ENCODE peak calls at places on chromosomes 4 and X, in eight cellular contexts. C, M, F, V, W, X, P and J are unnamed samples.

GRCh38 chr4:79241846-79242245 is 84.0 kb downstream of the NAA11 start:
- DNase-seq in V (no peak), F (no peak), P (no peak), W (peak), X (no peak), C (no peak), M (no peak), J (no peak)

GRCh38 chrX:4373777-4374176 is 660.3 kb upstream of the PRKX start:
- DNase-seq in V (no peak), W (no peak), F (no peak), P (no peak), C (no peak), X (no peak), M (no peak), J (no peak)

GRCh38 chr4:24742335-24742734 is 53.0 kb upstream of the SOD3 start:
- DNase-seq in F (no peak), W (no peak), M (no peak), P (no peak), X (no peak), C (no peak), V (no peak), J (no peak)

GRCh38 chrX:118448273-118448783 is 47.3 kb upstream of the DOCK11 start:
- DNase-seq in X (no peak), F (no peak), C (no peak), P (no peak), W (no peak), M (no peak), V (no peak), J (no peak)

GRCh38 chrX:2401590-2402360 is 99.0 kb downstream of the DHRSX start:
- DNase-seq in C (peak), F (no peak), V (peak), P (no peak), M (no peak), X (no peak), W (peak), J (peak)

GRCh38 chr4:37631551-37631950 is 54.6 kb downstream of the RELL1 start:
- DNase-seq in C (peak), P (no peak), W (peak), M (no peak), V (peak), X (peak), F (no peak), J (no peak)

GRCh38 chrX:2767631-2768455 is 16.0 kb downstream of the XG start:
- DNase-seq in C (no peak), X (peak), M (no peak), V (peak), W (no peak), P (no peak), F (no peak), J (peak)

GRCh38 chrX:77415882-77416281 is 31.3 kb upstream of the FGF16 start:
- DNase-seq in F (no peak), M (no peak), X (no peak), V (no peak), P (no peak), W (no peak), C (no peak), J (no peak)

GRCh38 chr4:7876096-7876993 is 63.3 kb downstream of the AFAP1 start:
- DNase-seq in X (no peak), C (no peak), F (no peak), P (no peak), W (peak), V (no peak), M (peak), J (no peak)

GRCh38 chrX:15366507-15367352 is 17.5 kb downstream of the VEGFD start:
- DNase-seq in C (no peak), F (no peak), W (no peak), V (no peak), X (no peak), P (no peak), M (no peak), J (no peak)

GRCh38 chr4:120636120-120636630 is 286.4 kb downstream of the PRDM5 start:
- DNase-seq in F (no peak), V (no peak), C (no peak), W (no peak), P (no peak), M (no peak), X (no peak), J (no peak)

GRCh38 chr4:182698212-182698611 is 219.0 kb downstream of the DCTD start:
- DNase-seq in V (no peak), M (no peak), P (no peak), X (no peak), W (no peak), C (no peak), F (no peak), J (no peak)

GRCh38 chr4:146932111-146932510 is 13.6 kb downstream of the TTC29 start:
- DNase-seq in W (no peak), M (no peak), F (no peak), X (no peak), P (no peak), V (no peak), C (no peak), J (no peak)

GRCh38 chr4:4216668-4217067 is 10.1 kb downstream of the OTOP1 start:
- DNase-seq in F (no peak), X (no peak), W (peak), V (no peak), C (no peak), P (no peak), M (no peak), J (no peak)

GRCh38 chr4:86033171-86033570 is 326.7 kb downstream of the MAPK10 start:
- DNase-seq in F (peak), P (no peak), W (peak), X (peak), M (no peak), C (peak), V (peak), J (no peak)

GRCh38 chrX:136121788-136122187 is 25.5 kb upstream of the FHL1 start:
- DNase-seq in F (no peak), W (peak), C (no peak), X (no peak), P (no peak), V (no peak), M (no peak), J (no peak)

GRCh38 chr4:33722800-33723511 is 2521.4 kb downstream of the ARAP2 start:
- DNase-seq in F (no peak), C (no peak), W (no peak), X (no peak), M (no peak), P (no peak), V (no peak), J (no peak)

GRCh38 chr4:38368612-38369011 is 295.4 kb upstream of the KLF3 start:
- DNase-seq in P (no peak), V (no peak), F (no peak), X (no peak), C (no peak), M (no peak), W (peak), J (no peak)

GRCh38 chrX:111914398-111915092 is 38.6 kb downstream of the TRPC5OS start:
- DNase-seq in C (no peak), W (no peak), P (no peak), F (no peak), V (no peak), M (no peak), X (no peak), J (no peak)

GRCh38 chr4:1499465-1499864 is 93.2 kb upstream of the NKX1-1 start:
- DNase-seq in M (no peak), P (no peak), V (no peak), X (peak), C (no peak), F (no peak), W (no peak), J (peak)

GRCh38 chr4:124641715-124642380 is 70.7 kb downstream of the ANKRD50 start:
- DNase-seq in P (no peak), C (no peak), X (no peak), W (peak), M (no peak), V (peak), F (no peak), J (no peak)

GRCh38 chrX:45788941-45789348 is 588.3 kb upstream of the DIPK2B start:
- DNase-seq in C (no peak), X (peak), M (no peak), W (no peak), V (no peak), P (no peak), F (peak), J (no peak)

GRCh38 chr4:12846368-12846767 is 637.8 kb downstream of the RAB28 start:
- DNase-seq in F (no peak), W (no peak), M (no peak), P (no peak), V (no peak), X (no peak), C (no peak), J (no peak)

GRCh38 chrX:9341305-9342201 is 123.3 kb upstream of the TBL1X start:
- DNase-seq in P (no peak), W (peak), V (peak), F (peak), C (peak), M (no peak), X (peak), J (no peak)

GRCh38 chr4:47198791-47199190 is 167.4 kb downstream of the GABRB1 start:
- DNase-seq in V (no peak), M (no peak), C (no peak), X (no peak), F (no peak), P (no peak), W (no peak), J (no peak)

GRCh38 chr4:58566260-58566659 is 1456.1 kb upstream of the IGFBP7 start:
- DNase-seq in P (no peak), X (no peak), C (no peak), W (no peak), F (no peak), V (no peak), M (no peak), J (no peak)

GRCh38 chr4:2671267-2671895 is 84.8 kb downstream of the TNIP2 start:
- DNase-seq in C (peak), W (no peak), F (no peak), V (no peak), M (no peak), P (no peak), X (no peak), J (no peak)

GRCh38 chr4:2667428-2667827 is 88.7 kb downstream of the TNIP2 start:
- DNase-seq in C (no peak), X (no peak), M (no peak), V (no peak), P (no peak), F (no peak), W (peak), J (no peak)

GRCh38 chr4:2672082-2672481 is 84.1 kb downstream of the TNIP2 start:
- DNase-seq in M (no peak), W (no peak), P (no peak), C (no peak), V (no peak), F (no peak), X (no peak), J (no peak)

GRCh38 chr4:2672700-2673099 is 83.4 kb downstream of the TNIP2 start:
- DNase-seq in P (no peak), M (no peak), X (no peak), W (no peak), F (no peak), V (no peak), C (no peak), J (no peak)

DNA sequence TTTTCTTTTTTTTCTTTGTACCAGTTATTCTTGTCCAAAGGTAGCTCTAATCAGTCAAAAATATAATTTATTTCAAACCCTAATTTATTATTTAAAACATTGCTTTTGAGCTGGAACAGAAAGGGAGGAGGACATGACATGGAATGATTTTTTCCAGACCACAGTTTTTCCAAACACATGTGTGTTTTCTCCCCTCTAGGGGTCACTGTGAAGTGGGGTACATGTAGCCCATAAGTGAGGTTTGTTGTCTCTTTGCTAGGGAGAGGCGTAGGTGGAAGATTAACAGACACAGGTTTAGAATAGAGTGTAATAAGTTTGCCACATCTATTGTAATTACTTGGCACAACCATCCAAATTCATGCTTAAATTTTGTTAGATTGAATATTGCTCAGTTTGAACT is 83.0 kb downstream of the TNIP2 start:
- DNase-seq in F (no peak), C (no peak), P (no peak), V (no peak), W (no peak), X (no peak), M (no peak), J (no peak)
- TF ChIP-seq CTCF in F (no peak), C (no peak), P (peak), V (no peak), W (peak), X (no peak), M (peak), J (no peak)

GRCh38 chr4:89160806-89161205 is 49.5 kb downstream of the TIGD2 start:
- DNase-seq in V (no peak), X (no peak), F (no peak), W (no peak), M (no peak), P (no peak), C (no peak), J (no peak)
- TF ChIP-seq CTCF in V (no peak), X (no peak), F (no peak), W (no peak), M (no peak), P (no peak), C (no peak), J (no peak)

GRCh38 chr4:189436207-189436606 is 504.5 kb upstream of the FRG1 start:
- DNase-seq in X (no peak), W (no peak), V (no peak), C (no peak), F (no peak), M (no peak), P (no peak), J (no peak)
- TF ChIP-seq CTCF in X (no peak), W (no peak), V (no peak), C (no peak), F (no peak), M (no peak), P (peak), J (no peak)

GRCh38 chr4:83723609-83724008 is 187.7 kb downstream of the GPAT3 start:
- DNase-seq in P (no peak), M (no peak), V (no peak), F (no peak), C (no peak), W (no peak), X (no peak), J (no peak)
- TF ChIP-seq CTCF in P (no peak), M (no peak), V (no peak), F (no peak), C (no peak), W (no peak), X (no peak), J (no peak)

GRCh38 chr4:154030152-154030551 is 241.3 kb upstream of the SFRP2 start:
- DNase-seq in M (no peak), P (no peak), V (no peak), C (no peak), W (no peak), F (no peak), X (no peak), J (no peak)

GRCh38 chr4:154032914-154033313 is 244.0 kb upstream of the SFRP2 start:
- DNase-seq in W (no peak), M (no peak), C (no peak), P (no peak), X (no peak), F (no peak), V (no peak), J (no peak)

GRCh38 chr4:154033921-154034320 is 245.0 kb upstream of the SFRP2 start:
- DNase-seq in M (no peak), V (no peak), P (no peak), X (no peak), F (no peak), C (no peak), W (no peak), J (no peak)

GRCh38 chr4:154030747-154031146 is 241.9 kb upstream of the SFRP2 start:
- DNase-seq in M (no peak), F (no peak), V (no peak), P (no peak), C (no peak), X (no peak), W (no peak), J (no peak)

DNA sequence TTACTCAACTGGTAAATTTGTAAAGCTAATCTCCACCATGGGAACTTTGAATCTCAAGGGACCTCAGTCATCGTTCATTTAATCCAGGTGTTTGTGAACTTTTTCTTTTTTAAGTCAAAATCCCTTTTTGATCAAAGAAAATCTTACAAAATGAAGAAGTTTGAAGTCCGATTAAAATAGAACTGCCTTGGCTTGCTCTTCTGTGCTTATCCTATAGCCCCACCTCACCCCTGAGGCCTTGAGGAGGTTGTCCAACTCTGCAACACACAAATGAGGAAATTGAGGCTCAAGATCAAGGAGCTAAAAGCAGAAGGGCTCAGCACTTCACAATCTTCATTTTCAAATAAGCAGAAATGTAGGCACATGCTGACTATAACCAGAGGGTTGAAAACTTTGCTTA is 240.3 kb upstream of the SFRP2 start:
- DNase-seq in F (no peak), P (no peak), X (no peak), C (no peak), V (no peak), W (no peak), M (no peak), J (no peak)
- TF ChIP-seq CTCF in F (no peak), P (no peak), X (no peak), C (no peak), V (no peak), W (no peak), M (no peak), J (no peak)

GRCh38 chrX:98362630-98363029 is 1478.9 kb downstream of the RPA4 start:
- DNase-seq in F (no peak), W (no peak), C (no peak), P (no peak), X (no peak), V (no peak), M (no peak), J (no peak)
- TF ChIP-seq CTCF in F (no peak), W (no peak), C (no peak), P (no peak), X (no peak), V (no peak), M (no peak), J (no peak)